ENCODE peak calls at places on chromosomes 3 and 15, in seven cellular contexts. B, T, O, D, Y, U and L are unnamed samples.

GRCh38 chr3:84600703-84601225 is 358.0 kb upstream of the CADM2 start:
- DNase-seq in B (no peak), T (no peak), O (no peak), D (no peak), Y (no peak), U (no peak), L (no peak)

GRCh38 chr3:126667631-126668449 is 12.9 kb upstream of the TXNRD3 start:
- DNase-seq in B (no peak), T (no peak), O (no peak), D (no peak), Y (no peak), U (no peak), L (peak)

GRCh38 chr3:46673151-46674030 is 20.1 kb downstream of the ALS2CL start:
- DNase-seq in B (no peak), T (no peak), O (no peak), D (no peak), Y (no peak), U (peak), L (no peak)

GRCh38 chr3:115270849-115271248 is 123.8 kb upstream of the ZBTB20 start:
- DNase-seq in B (no peak), T (no peak), O (no peak), D (no peak), Y (no peak), U (no peak), L (no peak)

GRCh38 chr3:133469140-133469731 is 69.4 kb downstream of the BFSP2 start:
- DNase-seq in B (peak), T (no peak), O (no peak), D (no peak), Y (no peak), U (peak), L (no peak)

GRCh38 chr15:98684995-98685525 is 36.7 kb downstream of the IGF1R start:
- DNase-seq in B (no peak), T (no peak), O (no peak), D (no peak), Y (no peak), U (no peak), L (no peak)

GRCh38 chr3:13764161-13764560 is 115.7 kb downstream of the WNT7A start:
- DNase-seq in B (no peak), T (no peak), O (no peak), D (no peak), Y (no peak), U (no peak), L (peak)

GRCh38 chr3:195270350-195271115 is 426 bp downstream of the XXYLT1 start:
- DNase-seq in B (peak), T (no peak), O (peak), D (no peak), Y (peak), U (no peak), L (no peak)

GRCh38 chr3:178393833-178394232 is 142.4 kb upstream of the KCNMB2 start:
- DNase-seq in B (no peak), T (no peak), O (no peak), D (no peak), Y (no peak), U (no peak), L (no peak)

GRCh38 chr3:37973250-37974054 is 17.1 kb upstream of the VILL start:
- DNase-seq in B (no peak), T (no peak), O (no peak), D (no peak), Y (no peak), U (peak), L (no peak)

GRCh38 chr15:39946862-39947261 is 12.9 kb downstream of the EIF2AK4 start:
- DNase-seq in B (no peak), T (no peak), O (no peak), D (no peak), Y (no peak), U (no peak), L (no peak)

GRCh38 chr3:171874251-171874679 is 31.1 kb downstream of the TMEM212 start:
- DNase-seq in B (no peak), T (no peak), O (no peak), D (no peak), Y (no peak), U (no peak), L (no peak)

GRCh38 chr3:192919895-192920294 is 2.2 kb upstream of the MB21D2 start:
- DNase-seq in B (no peak), T (no peak), O (no peak), D (no peak), Y (no peak), U (no peak), L (no peak)

GRCh38 chr3:178562869-178563232 is 26.6 kb downstream of the KCNMB2 start:
- DNase-seq in B (no peak), T (no peak), O (no peak), D (no peak), Y (no peak), U (no peak), L (no peak)

GRCh38 chr3:194308635-194309213 is 42.4 kb downstream of the CPN2 start:
- DNase-seq in B (no peak), T (no peak), O (no peak), D (no peak), Y (no peak), U (no peak), L (no peak)

DNA sequence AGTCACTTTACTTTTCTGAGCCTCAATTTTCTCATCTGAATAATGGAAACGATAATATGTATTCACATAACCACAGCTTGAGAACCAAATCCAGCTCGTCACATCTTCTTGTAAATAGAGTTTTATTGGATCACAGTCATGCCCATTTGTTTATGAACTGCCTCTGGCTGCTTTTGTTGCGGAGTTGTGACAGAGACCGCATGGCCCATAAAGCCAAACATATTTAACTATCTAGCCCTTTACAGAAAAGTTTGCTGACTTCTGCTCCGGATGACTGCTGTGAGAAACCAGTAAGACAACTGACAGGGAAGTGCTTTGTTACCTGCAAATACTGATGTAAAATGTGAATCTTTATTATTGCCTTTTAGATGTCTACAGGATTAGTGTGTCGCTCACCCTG is 216.0 kb downstream of the RORA start:
- DNase-seq in B (no peak), T (no peak), O (no peak), D (no peak), Y (no peak), U (no peak), L (no peak)
- TF ChIP-seq CTCF in B (no peak), T (no peak), O (no peak), D (no peak), Y (no peak), U (no peak), L (no peak)

GRCh38 chr15:68203486-68203885 is 1.6 kb downstream of the CALML4 start:
- DNase-seq in B (peak), T (no peak), O (no peak), D (peak), Y (no peak), U (no peak), L (peak)

GRCh38 chr15:68201879-68202261 is 3.3 kb downstream of the CALML4 start:
- DNase-seq in B (no peak), T (no peak), O (no peak), D (no peak), Y (no peak), U (no peak), L (no peak)

GRCh38 chr15:68200016-68200861 is 4.9 kb downstream of the CALML4 start:
- DNase-seq in B (no peak), T (no peak), O (no peak), D (peak), Y (no peak), U (no peak), L (peak)

GRCh38 chr15:68199340-68199739 is 5.8 kb downstream of the CALML4 start:
- DNase-seq in B (no peak), T (no peak), O (no peak), D (no peak), Y (no peak), U (no peak), L (peak)

DNA sequence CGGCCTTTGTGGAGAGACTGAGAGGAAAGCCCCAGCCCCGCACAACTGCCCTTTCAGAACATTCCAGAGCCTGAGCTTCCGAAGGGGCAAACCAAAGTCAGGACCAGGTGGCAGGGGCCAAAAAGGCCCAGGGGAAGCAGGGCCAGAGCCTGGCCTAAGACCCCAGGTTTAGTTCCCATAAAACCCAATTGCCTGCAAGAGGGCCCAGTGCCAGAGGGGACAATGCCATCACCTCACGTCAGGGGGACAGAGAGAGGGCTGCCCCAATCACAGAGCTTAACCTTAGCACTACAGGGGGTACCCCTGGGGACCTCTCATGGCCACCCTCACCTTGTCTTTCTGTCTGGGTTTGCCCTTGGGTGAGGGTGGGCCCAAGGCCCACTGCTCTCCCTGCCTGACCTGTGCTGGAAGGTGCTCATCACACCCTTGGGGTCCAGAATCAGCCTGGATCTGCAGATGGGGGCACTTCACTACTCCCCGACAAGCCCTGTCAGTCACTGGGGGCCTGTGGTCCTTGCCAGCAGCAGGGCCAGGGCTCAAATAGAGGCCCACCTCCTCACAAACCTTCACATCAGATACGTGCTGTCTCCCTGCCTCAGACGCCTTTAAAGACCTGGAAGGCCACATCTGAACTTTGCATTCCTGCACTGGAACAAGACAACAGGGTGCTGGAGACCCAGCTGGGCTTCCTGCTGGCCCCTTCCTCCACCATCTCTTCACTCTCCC is 3.8 kb downstream of the CALML4 start:
- DNase-seq in B (no peak), T (no peak), O (no peak), D (no peak), Y (no peak), U (no peak), L (peak)
- TF ChIP-seq CTCF in B (no peak), T (no peak), O (no peak), D (no peak), Y (no peak), U (no peak), L (no peak)

GRCh38 chr3:139241783-139242182 is 102.0 kb upstream of the MRPS22 start:
- DNase-seq in B (no peak), T (no peak), O (no peak), D (no peak), Y (no peak), U (no peak), L (no peak)
- TF ChIP-seq CTCF in B (no peak), T (no peak), O (peak), D (no peak), Y (no peak), U (no peak), L (peak)

GRCh38 chr15:96331141-96331941 is 841 bp downstream of the NR2F2 start:
- DNase-seq in B (peak), T (no peak), O (no peak), D (no peak), Y (no peak), U (no peak), L (no peak)
- TF ChIP-seq CTCF in B (no peak), T (no peak), O (no peak), D (no peak), Y (no peak), U (no peak), L (no peak)

GRCh38 chr3:196323016-196323415 is 5.0 kb upstream of the DYNLT2B start:
- DNase-seq in B (no peak), T (no peak), O (no peak), D (no peak), Y (no peak), U (no peak), L (no peak)

GRCh38 chr3:196326936-196327335 is 8.9 kb upstream of the DYNLT2B start:
- DNase-seq in B (no peak), T (no peak), O (no peak), D (peak), Y (no peak), U (no peak), L (no peak)

GRCh38 chr3:196323723-196324122 is 5.7 kb upstream of the DYNLT2B start:
- DNase-seq in B (no peak), T (no peak), O (no peak), D (no peak), Y (no peak), U (no peak), L (no peak)

GRCh38 chr3:196332168-196332567 is 6.0 kb downstream of the TM4SF19 start:
- DNase-seq in B (no peak), T (no peak), O (no peak), D (no peak), Y (no peak), U (no peak), L (no peak)

DNA sequence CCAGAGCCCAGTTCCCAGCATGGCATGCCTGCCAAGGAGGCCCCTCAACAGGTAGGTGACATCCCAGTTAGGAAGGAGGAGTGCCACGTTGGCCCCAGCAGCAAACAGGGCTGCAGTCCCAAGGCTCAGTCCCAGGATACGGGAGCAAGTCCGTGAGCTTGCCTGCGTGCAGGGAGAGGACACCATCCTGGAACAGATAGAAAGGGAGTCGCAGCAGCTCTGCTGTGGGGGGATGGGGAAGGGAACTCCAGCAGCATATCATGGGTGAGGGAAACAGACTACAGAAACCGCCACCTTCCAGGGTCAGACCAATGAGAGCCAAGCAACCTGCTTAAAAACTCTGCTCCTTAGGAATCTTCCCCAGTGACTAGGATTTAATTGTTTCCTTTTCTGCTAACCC is 9.4 kb upstream of the DYNLT2B start:
- DNase-seq in B (no peak), T (no peak), O (no peak), D (peak), Y (no peak), U (no peak), L (no peak)
- TF ChIP-seq CTCF in B (no peak), T (no peak), O (no peak), D (no peak), Y (no peak), U (no peak), L (no peak)

DNA sequence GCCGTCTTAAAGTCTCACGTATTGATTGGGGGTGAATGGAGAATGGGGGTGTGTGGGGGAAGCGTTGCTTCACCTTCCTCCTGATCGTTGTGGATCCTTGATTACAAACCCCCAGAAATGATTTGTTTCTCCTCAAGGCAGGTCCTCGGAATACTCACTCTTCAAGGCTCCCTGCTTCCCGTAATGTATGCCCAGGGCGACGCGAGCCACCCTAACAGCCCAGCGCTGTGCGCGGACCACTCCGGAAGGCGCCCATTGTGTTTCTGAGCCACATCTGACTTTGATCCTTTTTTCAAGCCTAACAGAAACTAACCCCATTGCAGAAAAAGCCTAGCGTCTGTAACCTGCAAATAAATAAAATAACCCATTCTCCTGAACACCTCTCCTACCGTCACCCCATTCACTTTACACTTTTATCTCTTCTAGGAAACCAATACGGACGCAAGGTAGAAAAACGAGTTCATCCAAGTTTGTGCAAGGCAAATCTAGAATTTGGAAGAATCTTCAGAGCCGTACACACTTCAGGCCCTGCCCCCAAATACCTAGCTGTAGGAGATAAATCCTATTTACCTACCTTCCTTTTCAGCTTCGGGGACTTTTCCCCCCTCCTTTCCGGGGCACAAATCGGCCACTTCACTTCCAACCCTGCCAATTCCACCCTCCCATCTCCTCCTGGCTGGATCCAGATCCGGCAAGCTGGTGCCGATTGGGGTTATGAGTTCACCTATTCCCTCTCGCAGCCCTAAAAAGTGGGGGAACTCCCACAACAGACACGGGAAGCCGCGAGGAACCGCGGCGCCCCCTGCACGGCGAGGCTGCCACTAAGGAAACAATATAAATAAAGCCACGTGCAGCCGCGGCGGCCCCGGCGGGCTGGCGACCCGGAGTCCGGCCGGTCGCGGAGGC is 1.1 kb downstream of the PRTG start:
- DNase-seq in B (peak), T (no peak), O (peak), D (no peak), Y (peak), U (no peak), L (no peak)
- TF ChIP-seq CTCF in B (no peak), T (no peak), O (no peak), D (no peak), Y (peak), U (no peak), L (no peak)

GRCh38 chr3:185649414-185649813 is 63.3 kb downstream of the SENP2 start:
- DNase-seq in B (no peak), T (no peak), O (no peak), D (no peak), Y (no peak), U (no peak), L (no peak)
- TF ChIP-seq CTCF in B (no peak), T (no peak), O (no peak), D (no peak), Y (no peak), U (no peak), L (no peak)

GRCh38 chr15:74010929-74011540 is 16.5 kb downstream of the PML start:
- DNase-seq in B (no peak), T (no peak), O (no peak), D (no peak), Y (no peak), U (no peak), L (no peak)

GRCh38 chr15:74011610-74012009 is 17.1 kb downstream of the PML start:
- DNase-seq in B (no peak), T (no peak), O (no peak), D (peak), Y (no peak), U (no peak), L (no peak)

GRCh38 chr15:74007820-74008371 is 13.4 kb downstream of the PML start:
- DNase-seq in B (no peak), T (no peak), O (no peak), D (no peak), Y (no peak), U (no peak), L (no peak)

GRCh38 chr15:74008901-74009300 is 14.4 kb downstream of the PML start:
- DNase-seq in B (no peak), T (no peak), O (no peak), D (no peak), Y (no peak), U (no peak), L (no peak)

GRCh38 chr15:74013374-74013893 is 18.9 kb downstream of the PML start:
- DNase-seq in B (no peak), T (no peak), O (no peak), D (no peak), Y (no peak), U (no peak), L (no peak)
- TF ChIP-seq CTCF in B (no peak), T (no peak), O (no peak), D (no peak), Y (no peak), U (no peak), L (no peak)